ENCODE peak calls at places on chromosomes 6 and 20, in five cellular contexts. J, L, H, W and N are unnamed samples.

GRCh38 chr6:114194362-114195343 is 148.2 kb downstream of the HS3ST5 start:
- DNase-seq in J (no peak), L (peak; percentile 69), H (peak; percentile 22), W (no peak), N (no peak)

GRCh38 chr6:41551086-41551702 is 5.0 kb downstream of the FOXP4 start:
- DNase-seq in J (no peak), L (no peak), H (no peak), W (no peak), N (no peak)

GRCh38 chr20:38255389-38255788 is 5.1 kb downstream of the KIAA1755 start:
- DNase-seq in J (no peak), L (peak; percentile 79), H (peak; percentile 28), W (no peak), N (no peak)

GRCh38 chr6:35718911-35719381 is 17.9 kb upstream of the ARMC12 start:
- DNase-seq in J (no peak), L (no peak), H (no peak), W (no peak), N (no peak)

GRCh38 chr20:35562541-35563110 is 20.7 kb downstream of the ERGIC3 start:
- DNase-seq in J (no peak), L (no peak), H (no peak), W (no peak), N (no peak)

GRCh38 chr6:149264629-149265028 is 52.9 kb upstream of the TAB2 start:
- DNase-seq in J (no peak), L (no peak), H (no peak), W (no peak), N (no peak)

GRCh38 chr6:27810768-27811298 is 101.4 kb downstream of the OR2B2 start:
- DNase-seq in J (no peak), L (no peak), H (no peak), W (no peak), N (no peak)

GRCh38 chr6:169411722-169412121 is 158.1 kb upstream of the THBS2 start:
- DNase-seq in J (no peak), L (no peak), H (no peak), W (no peak), N (no peak)

GRCh38 chr20:6037082-6037481 is 16.8 kb downstream of the LRRN4 start:
- DNase-seq in J (no peak), L (no peak), H (no peak), W (no peak), N (no peak)

GRCh38 chr20:1711266-1711665 is 53.7 kb upstream of the SIRPG start:
- DNase-seq in J (no peak), L (no peak), H (no peak), W (no peak), N (no peak)

GRCh38 chr6:15330174-15330934 is 84.5 kb downstream of the JARID2 start:
- DNase-seq in J (no peak), L (peak; percentile 77), H (no peak), W (no peak), N (no peak)

GRCh38 chr6:1079525-1079924 is 232.4 kb upstream of the FOXQ1 start:
- DNase-seq in J (no peak), L (peak; percentile 15), H (no peak), W (no peak), N (no peak)

GRCh38 chr6:158027590-158028285 is 46.1 kb downstream of the SYNJ2 start:
- DNase-seq in J (no peak), L (no peak), H (no peak), W (no peak), N (no peak)

GRCh38 chr6:56509031-56509430 is 133.7 kb downstream of the DST start:
- DNase-seq in J (no peak), L (peak; percentile 64), H (no peak), W (no peak), N (no peak)

GRCh38 chr6:5471637-5472430 is 210.5 kb downstream of the FARS2 start:
- DNase-seq in J (no peak), L (peak; percentile 52), H (no peak), W (no peak), N (no peak)

GRCh38 chr20:38651154-38651553 is 49.5 kb downstream of the ARHGAP40 start:
- DNase-seq in J (no peak), L (no peak), H (no peak), W (no peak), N (no peak)

GRCh38 chr6:87473419-87473903 is 687 bp downstream of the SLC35A1 start:
- DNase-seq in J (peak; percentile 2), L (peak; percentile 61), H (peak; percentile 48), W (peak; percentile 53), N (no peak)

GRCh38 chr6:32816746-32817204 is at the start of gene HLA-DOB:
- DNase-seq in J (no peak), L (peak; percentile 5), H (no peak), W (no peak), N (no peak)

GRCh38 chr20:23301436-23302050 is 49.0 kb upstream of the NXT1 start:
- DNase-seq in J (no peak), L (no peak), H (no peak), W (no peak), N (no peak)

GRCh38 chr6:142569676-142570075 is 267.9 kb downstream of the ADGRG6 start:
- DNase-seq in J (no peak), L (peak; percentile 58), H (no peak), W (no peak), N (no peak)

GRCh38 chr6:134253681-134254080 is 64.2 kb downstream of the SGK1 start:
- DNase-seq in J (no peak), L (peak; percentile 71), H (no peak), W (peak; percentile 29), N (no peak)

GRCh38 chr6:20652691-20653479 is 118.6 kb downstream of the CDKAL1 start:
- DNase-seq in J (no peak), L (peak; percentile 24), H (no peak), W (no peak), N (no peak)

GRCh38 chr20:21808863-21809664 is 103.6 kb downstream of the PAX1 start:
- DNase-seq in J (no peak), L (no peak), H (peak; percentile 24), W (peak; percentile 22), N (no peak)

GRCh38 chr20:48620112-48620485 is 207.7 kb downstream of the PREX1 start:
- DNase-seq in J (no peak), L (no peak), H (no peak), W (no peak), N (no peak)

GRCh38 chr20:48620486-48621255 is 207.1 kb downstream of the PREX1 start:
- DNase-seq in J (peak; percentile 23), L (peak; percentile 84), H (peak; percentile 87), W (peak; percentile 86), N (no peak)

GRCh38 chr20:48622421-48622820 is 205.4 kb downstream of the PREX1 start:
- DNase-seq in J (no peak), L (no peak), H (no peak), W (no peak), N (no peak)

GRCh38 chr20:48623176-48623905 is 204.5 kb downstream of the PREX1 start:
- DNase-seq in J (no peak), L (no peak), H (no peak), W (no peak), N (no peak)

GRCh38 chr20:48621256-48622078 is 206.3 kb downstream of the PREX1 start:
- DNase-seq in J (no peak), L (peak; percentile 59), H (no peak), W (no peak), N (no peak)
- H3K4me3 ChIP-seq in J (no peak overlapping the region), L (no peak overlapping the region), H (no peak overlapping the region), W (no peak overlapping the region), N (no peak overlapping the region)

DNA sequence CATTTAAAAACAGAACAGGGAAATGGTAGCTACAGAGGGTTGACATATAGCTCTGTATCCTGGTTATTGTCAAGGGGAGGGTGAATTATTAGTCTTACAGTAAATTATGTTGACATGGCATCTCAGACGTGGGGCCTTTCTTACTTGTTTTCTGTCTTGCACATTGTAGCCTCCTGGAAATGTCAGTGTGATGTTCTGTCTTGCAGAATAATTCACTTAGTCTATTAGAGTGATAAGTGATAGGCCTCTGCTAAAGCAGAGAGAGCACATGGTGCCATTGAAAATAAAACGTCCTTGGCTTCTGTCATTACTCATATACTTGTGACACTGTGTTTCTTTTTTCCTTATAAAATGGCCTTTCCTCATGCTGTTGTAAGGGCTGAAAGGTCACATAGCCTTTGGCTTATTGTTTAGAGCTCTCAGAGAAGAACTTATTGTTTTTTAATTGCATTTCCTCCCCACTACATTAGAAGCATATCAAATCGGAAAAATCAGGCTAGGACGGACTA is 531.0 kb downstream of the EPM2A start:
- DNase-seq in J (no peak), L (no peak), H (no peak), W (no peak), N (no peak)
- H3K27ac ChIP-seq in J (no peak overlapping the region), L (no peak overlapping the region), H (no peak overlapping the region), W (no peak overlapping the region), N (no peak overlapping the region)

GRCh38 chr20:50561379-50562078 is 51.3 kb downstream of the PTPN1 start:
- DNase-seq in J (peak; percentile 44), L (peak; percentile 99), H (no peak), W (peak; percentile 72), N (peak; percentile 90)
- H3K4me3 ChIP-seq in J (peak overlapping the region; percentile 37), L (no peak overlapping the region), H (no peak overlapping the region), W (no peak overlapping the region), N (peak overlapping the region; percentile 4)

GRCh38 chr20:53950031-53950430 is 120.4 kb downstream of the BCAS1 start:
- DNase-seq in J (no peak), L (peak; percentile 59), H (no peak), W (no peak), N (no peak)

GRCh38 chr20:53949319-53949839 is 121.0 kb downstream of the BCAS1 start:
- DNase-seq in J (no peak), L (peak; percentile 99), H (peak; percentile 41), W (no peak), N (no peak)

GRCh38 chr20:53947501-53948195 is 122.7 kb downstream of the BCAS1 start:
- DNase-seq in J (no peak), L (no peak), H (no peak), W (no peak), N (no peak)

GRCh38 chr20:53950578-53950977 is 119.8 kb downstream of the BCAS1 start:
- DNase-seq in J (no peak), L (no peak), H (no peak), W (no peak), N (no peak)

DNA sequence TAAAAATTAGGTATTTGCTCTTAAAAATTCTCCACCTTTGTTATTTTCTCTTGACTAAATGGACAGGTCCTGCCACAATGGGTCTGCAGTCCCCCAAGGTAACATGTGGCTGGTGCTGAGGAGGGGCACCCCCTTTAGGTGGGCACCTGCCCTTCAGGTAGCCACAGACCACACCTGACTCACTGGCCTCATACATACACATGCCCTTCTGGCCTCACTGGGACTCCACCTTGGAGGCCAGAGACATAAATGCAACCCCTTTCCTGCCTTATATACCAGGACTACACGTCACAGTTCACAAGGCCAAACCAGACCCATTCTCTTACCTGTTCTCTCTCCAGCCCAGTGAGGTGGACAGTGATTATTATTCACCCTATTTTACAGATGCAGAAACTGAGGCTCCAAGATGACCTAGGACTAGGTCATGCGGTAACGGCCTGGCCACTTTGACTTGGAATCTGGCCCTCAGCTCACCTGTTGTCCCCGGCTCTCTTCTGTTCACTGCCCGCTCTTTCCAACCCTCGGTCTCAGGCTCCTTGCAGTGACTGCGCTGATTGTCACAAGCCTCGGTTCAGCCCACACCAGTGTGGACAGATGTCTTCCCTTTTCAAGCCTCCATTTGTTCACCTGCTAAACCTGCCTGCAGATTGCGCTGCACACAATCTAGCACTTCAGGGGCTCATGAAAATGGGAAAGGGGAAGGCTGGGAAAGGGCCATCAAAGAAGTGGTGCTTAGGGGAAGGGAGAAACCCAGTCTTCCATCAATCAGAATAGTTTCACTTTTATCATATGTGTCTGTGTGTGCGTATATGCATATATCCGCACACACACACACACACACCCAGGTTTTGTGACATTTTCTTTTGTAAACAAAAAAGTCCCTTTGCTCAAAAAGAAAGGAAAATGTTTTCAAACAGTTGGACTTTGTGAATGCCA is 121.7 kb downstream of the BCAS1 start:
- DNase-seq in J (no peak), L (no peak), H (no peak), W (no peak), N (no peak)
- H3K27ac ChIP-seq in J (no peak overlapping the region), L (peak overlapping the region; percentile 84), H (no peak overlapping the region), W (no peak overlapping the region), N (no peak overlapping the region)